ENCODE peak calls at places on chromosomes 11 and 22, in five cellular contexts. O is psoas muscle, M is upper lobe of right lung, I is brain microvascular endothelial cell, B is ovary. Q is an unnamed sample.

GRCh38 chr11:33987975-33988580 is 63.5 kb upstream of the CAPRIN1 start:
- DNase-seq in I (peak; percentile 61), M (peak; percentile 78), B (peak; percentile 63), O (peak; percentile 53), Q (no peak)

GRCh38 chr11:63768232-63769043 is at the start of gene ZFTA:
- DNase-seq in I (peak; percentile 28), O (peak; percentile 64), M (peak; percentile 83), B (peak; percentile 69), Q (peak; percentile 63)

GRCh38 chr11:70139785-70140410 is 61.8 kb downstream of the ANO1 start:
- DNase-seq in I (no peak), M (no peak), B (no peak), O (no peak), Q (no peak)

GRCh38 chr11:37061426-37061825 is 463.4 kb upstream of the RAG2 start:
- DNase-seq in B (no peak), O (no peak), M (no peak), I (no peak), Q (no peak)

GRCh38 chr11:105132716-105133511 is 6.7 kb downstream of the CARD18 start:
- DNase-seq in I (peak; percentile 95), B (no peak), O (no peak), M (no peak), Q (no peak)

GRCh38 chr22:26592368-26593015 is 2.6 kb upstream of the TPST2 start:
- DNase-seq in B (no peak), O (no peak), M (no peak), I (no peak), Q (no peak)

GRCh38 chr11:127620660-127621059 is 620.1 kb upstream of the KIRREL3 start:
- DNase-seq in O (no peak), M (no peak), B (no peak), I (no peak), Q (no peak)

GRCh38 chr11:134565343-134565891 is 153.4 kb upstream of the B3GAT1 start:
- DNase-seq in O (no peak), B (no peak), I (no peak), M (no peak), Q (no peak)

GRCh38 chr22:31628969-31629723 is 32.9 kb downstream of the PISD start:
- DNase-seq in I (no peak), B (no peak), O (no peak), M (no peak), Q (no peak)

GRCh38 chr11:59556115-59556882 is 45.0 kb downstream of the OR4D9 start:
- DNase-seq in I (peak; percentile 84), O (peak; percentile 59), M (no peak), B (peak; percentile 63), Q (no peak)

GRCh38 chr11:76918941-76919386 is 58.2 kb downstream of the ACER3 start:
- DNase-seq in O (no peak), M (no peak), B (peak; percentile 26), I (peak; percentile 23), Q (no peak)

GRCh38 chr22:27317961-27318360 is 483.6 kb downstream of the MN1 start:
- DNase-seq in M (no peak), O (no peak), I (no peak), B (no peak), Q (no peak)

GRCh38 chr11:16612801-16613400 is 125.5 kb upstream of the C11orf58 start:
- DNase-seq in M (no peak), B (no peak), O (no peak), I (no peak), Q (peak; percentile 22)

GRCh38 chr22:31676700-31677099 is 14.7 kb upstream of the PISD start:
- DNase-seq in I (peak; percentile 94), M (peak; percentile 98), O (peak; percentile 95), B (peak; percentile 95), Q (peak; percentile 93)

GRCh38 chr11:103662880-103663279 is 373.6 kb upstream of the DDI1 start:
- DNase-seq in O (no peak), M (no peak), I (no peak), B (no peak), Q (no peak)

GRCh38 chr11:19555266-19555665 is 157.4 kb upstream of the NAV2 start:
- DNase-seq in I (no peak), M (no peak), B (no peak), O (no peak), Q (no peak)

GRCh38 chr11:64759722-64760719 is at the start of gene PYGM:
- DNase-seq in M (peak; percentile 71), O (peak; percentile 87), B (peak; percentile 78), I (peak; percentile 16), Q (no peak)

GRCh38 chr22:46289244-46289891 is 7.3 kb upstream of the GTSE1 start:
- DNase-seq in O (no peak), B (no peak), I (no peak), M (no peak), Q (no peak)

GRCh38 chr11:45751430-45751829 is 53.5 kb upstream of the SLC35C1 start:
- DNase-seq in B (peak; percentile 61), O (no peak), M (no peak), I (no peak), Q (no peak)

GRCh38 chr11:11979487-11980117 is 28.8 kb downstream of the DKK3 start:
- DNase-seq in M (peak; percentile 61), B (no peak), O (no peak), I (peak; percentile 73), Q (no peak)

GRCh38 chr11:66542362-66542761 is 3.5 kb downstream of the ZDHHC24 start:
- DNase-seq in O (no peak), B (no peak), M (no peak), I (no peak), Q (no peak)

GRCh38 chr11:126139541-126140091 is 71.8 kb downstream of the RPUSD4 start:
- DNase-seq in O (no peak), I (no peak), B (peak; percentile 74), M (no peak), Q (no peak)

GRCh38 chr11:13105237-13105844 is 96.2 kb downstream of the RASSF10 start:
- DNase-seq in O (peak; percentile 21), B (peak; percentile 24), M (no peak), I (no peak), Q (peak; percentile 58)

GRCh38 chr11:116980136-116980793 is 118.0 kb downstream of the SIK3 start:
- DNase-seq in B (no peak), O (no peak), I (no peak), M (no peak), Q (no peak)

GRCh38 chr22:27875951-27876350 is 43.1 kb downstream of the PITPNB start:
- DNase-seq in I (no peak), M (no peak), O (no peak), B (no peak), Q (no peak)

GRCh38 chr11:16394947-16395346 is 38.6 kb upstream of the SOX6 start:
- DNase-seq in M (no peak), B (no peak), O (no peak), I (no peak), Q (no peak)

GRCh38 chr22:39936523-39937145 is 23.6 kb upstream of the TMA7B start:
- DNase-seq in O (no peak), B (no peak), M (no peak), I (no peak), Q (no peak)

GRCh38 chr11:126282742-126283591 is at the start of gene TIRAP:
- DNase-seq in I (peak; percentile 19), M (peak; percentile 89), B (peak; percentile 74), O (peak; percentile 78), Q (peak; percentile 77)

GRCh38 chr22:22720201-22720723 is 75.8 kb downstream of the GGTLC2 start:
- DNase-seq in M (no peak), I (peak; percentile 51), O (no peak), B (no peak), Q (no peak)

GRCh38 chr11:61972112-61972795 is 4.8 kb upstream of the FTH1 start:
- DNase-seq in O (no peak), I (peak; percentile 53), B (no peak), M (peak; percentile 27), Q (no peak)

GRCh38 chr22:42439021-42439420 is 6.8 kb upstream of the NFAM1 start:
- DNase-seq in B (no peak), I (no peak), O (no peak), M (no peak), Q (no peak)

GRCh38 chr22:42436402-42436801 is 4.2 kb upstream of the NFAM1 start:
- DNase-seq in O (no peak), B (no peak), I (no peak), M (no peak), Q (no peak)

GRCh38 chr22:42439821-42440674 is 7.8 kb upstream of the NFAM1 start:
- DNase-seq in O (peak; percentile 47), B (peak; percentile 30), M (peak; percentile 85), I (peak; percentile 9), Q (peak; percentile 53)

GRCh38 chr22:42438293-42438650 is 6.1 kb upstream of the NFAM1 start:
- DNase-seq in M (no peak), I (no peak), O (no peak), B (no peak), Q (no peak)

DNA sequence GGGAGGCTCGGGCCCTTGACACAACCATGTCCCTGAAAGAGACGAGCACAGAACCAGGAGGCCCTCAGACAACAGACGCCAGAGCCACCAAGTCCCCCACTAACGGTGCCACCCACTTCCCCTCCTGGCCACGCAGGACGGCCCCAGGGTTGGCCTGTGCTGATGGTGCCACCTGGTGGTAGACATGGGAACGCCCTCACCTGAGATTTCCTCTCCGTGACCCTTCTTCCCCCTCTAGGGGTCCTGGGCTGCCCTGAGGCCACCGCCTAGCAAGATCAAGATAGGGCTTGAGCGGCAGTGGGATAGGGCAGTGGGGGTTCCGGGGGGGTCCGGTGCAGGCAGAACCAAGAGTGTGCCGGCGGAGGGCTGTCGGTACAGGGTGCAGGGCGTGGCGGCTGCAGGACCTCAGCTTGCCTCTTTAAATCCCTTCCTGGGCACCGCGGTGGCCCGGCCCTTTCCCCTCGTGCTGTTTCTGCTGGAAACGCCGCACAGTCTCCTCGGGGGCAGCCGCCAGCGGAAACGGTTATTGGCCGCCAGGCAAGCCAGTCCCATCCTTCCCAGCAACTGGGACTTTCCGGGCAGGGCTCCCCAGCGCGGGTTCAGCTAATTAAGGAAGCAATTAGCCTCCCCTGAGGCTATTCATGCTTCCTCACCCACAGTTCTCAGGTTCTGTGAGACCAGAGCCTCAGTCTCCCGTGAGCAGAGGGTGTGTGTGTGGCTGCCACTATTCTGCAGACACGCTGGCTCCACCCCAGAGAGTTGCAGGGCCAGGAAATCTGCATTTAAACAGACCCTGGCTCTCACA is 5.5 kb upstream of the NFAM1 start:
- DNase-seq in I (peak; percentile 11), O (peak; percentile 71), M (peak; percentile 87), B (peak; percentile 76), Q (peak; percentile 90)
- H3K4me3 ChIP-seq in I (peak overlapping the region; percentile 43), O (peak overlapping the region; percentile 44), M (peak overlapping the region; percentile 46), B (peak overlapping the region; percentile 22), Q (peak overlapping the region; percentile 12)

DNA sequence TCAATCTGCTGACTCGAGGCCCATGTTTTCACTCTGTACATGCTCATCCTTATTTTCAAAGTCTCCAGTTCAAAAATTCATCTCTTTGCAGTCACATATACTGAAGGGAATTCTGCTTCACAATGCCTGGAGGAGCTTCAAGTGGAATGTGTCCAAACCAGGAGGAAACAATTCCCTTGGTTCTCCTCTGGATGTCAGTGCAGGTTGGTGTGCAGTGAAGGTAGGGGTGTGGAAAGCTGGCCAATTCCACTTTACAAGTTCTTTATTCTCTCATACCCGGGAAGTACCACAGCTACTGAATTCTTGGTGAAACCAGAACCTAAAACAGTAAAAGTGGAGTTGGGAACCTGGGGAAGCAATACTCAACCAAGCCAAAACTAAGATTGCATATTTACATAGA is 57.3 kb downstream of the BDNF start:
- DNase-seq in B (no peak), I (no peak), M (no peak), O (no peak), Q (no peak)
- TF ChIP-seq CTCF in B (no peak), I (no peak), M (no peak), O (no peak), Q (no peak)

GRCh38 chr11:9211322-9211721 is 53.8 kb downstream of the DENND5A start:
- DNase-seq in B (no peak), M (no peak), I (no peak), O (no peak), Q (no peak)
- H3K4me3 ChIP-seq in B (no peak overlapping the region), M (no peak overlapping the region), I (no peak overlapping the region), O (no peak overlapping the region), Q (no peak overlapping the region)

GRCh38 chr11:8055111-8055835 is 25.7 kb upstream of the TUB start:
- DNase-seq in B (no peak), O (no peak), I (no peak), M (no peak), Q (no peak)
- TF ChIP-seq CTCF in B (no peak), O (no peak), I (peak; percentile 32), M (no peak), Q (no peak)